ENCODE peak calls at places on chromosomes 12 and 14, in six cellular contexts. I is ELF-1; B is hippocampal formation; L is G401; A is activated T-cell treated with anti-CD3 and anti-CD28 coated beads, Interleukin-2, amount 50 U/mL, for 72 hours; H is AML-193. J is an unnamed sample.

GRCh38 chr14:105864651-105865265 is 338.4 kb downstream of the TMEM121 start:
- DNase-seq in I (no peak), B (no peak), L (no peak), A (no peak), H (no peak), J (no peak)

GRCh38 chr14:84622357-84622756 is 907.6 kb upstream of the FLRT2 start:
- DNase-seq in I (peak; percentile 1), B (no peak), L (no peak), A (no peak), H (no peak), J (no peak)

GRCh38 chr14:104600141-104600643 is 4.4 kb downstream of the TMEM179 start:
- DNase-seq in I (no peak), B (no peak), L (peak; percentile 41), A (no peak), H (no peak), J (no peak)

GRCh38 chr12:14138495-14138894 is 157.1 kb upstream of the GRIN2B start:
- DNase-seq in I (peak; percentile 22), B (no peak), L (no peak), A (no peak), H (no peak), J (no peak)

GRCh38 chr12:4032906-4033628 is 159.9 kb upstream of the PARP11 start:
- DNase-seq in I (no peak), B (no peak), L (no peak), A (no peak), H (no peak), J (no peak)

GRCh38 chr14:70118064-70118463 is 70.7 kb downstream of the SLC8A3 start:
- DNase-seq in I (no peak), B (no peak), L (no peak), A (no peak), H (no peak), J (no peak)

GRCh38 chr12:106064622-106065021 is 74.1 kb downstream of the NUAK1 start:
- DNase-seq in I (no peak), B (no peak), L (no peak), A (no peak), H (no peak), J (no peak)

GRCh38 chr12:102816816-102817434 is 100.1 kb downstream of the PAH start:
- DNase-seq in I (no peak), B (peak; percentile 32), L (peak; percentile 11), A (no peak), H (peak; percentile 11), J (no peak)

GRCh38 chr12:3117628-3118027 is 40.4 kb downstream of the TSPAN9 start:
- DNase-seq in I (no peak), B (no peak), L (peak; percentile 56), A (no peak), H (no peak), J (no peak)

GRCh38 chr12:59388176-59388575 is 207.7 kb upstream of the SLC16A7 start:
- DNase-seq in I (no peak), B (no peak), L (no peak), A (no peak), H (no peak), J (no peak)

GRCh38 chr12:104680506-104680905 is 223.8 kb downstream of the CHST11 start:
- DNase-seq in I (no peak), B (no peak), L (no peak), A (peak; percentile 47), H (no peak), J (no peak)

GRCh38 chr14:39488600-39488999 is 56.4 kb upstream of the FBXO33 start:
- DNase-seq in I (peak; percentile 50), B (peak; percentile 14), L (peak; percentile 17), A (no peak), H (no peak), J (no peak)

GRCh38 chr14:67517083-67517482 is 16.0 kb upstream of the PLEKHH1 start:
- DNase-seq in I (peak; percentile 36), B (peak; percentile 76), L (peak; percentile 86), A (no peak), H (no peak), J (no peak)

J was measured in activated T-helper 2 cell treated with anti-CD3 and anti-CD28 coated beads, Interferon-gamma antibody, Interleukin-2, Interleukin-4, amounts not matched to agents 10 μg/mL and 5 μg/mL and 100 μg/mL, durations not matched to agents 14 hours and 24 hours and 36 hours.